ENCODE peak calls at places on chromosome 21, in four cellular contexts. N is sigmoid colon, F is heart left ventricle, U is astrocyte. Y is an unnamed sample. For H3K27me3, the result is how much of the 10 kb centered on the place peaks cover.

GRCh38 chr21:43910460-43910859 is 45.4 kb downstream of the AGPAT3 start:
- DNase-seq in N (peak), F (no peak), U (no peak), Y (no peak)

GRCh38 chr21:34078915-34079314 is 5.5 kb downstream of the MRPS6 start:
- DNase-seq in N (no peak), F (no peak), U (no peak), Y (no peak)

GRCh38 chr21:16084776-16085364 is 355.1 kb downstream of the USP25 start:
- DNase-seq in N (peak), F (no peak), U (peak), Y (peak)

GRCh38 chr21:18801468-18801867 is 397.9 kb upstream of the TMPRSS15 start:
- DNase-seq in N (no peak), F (no peak), U (peak), Y (peak)

GRCh38 chr21:46363698-46364097 is 39.7 kb downstream of the PCNT start:
- DNase-seq in N (no peak), F (no peak), U (no peak), Y (no peak)

GRCh38 chr21:29130234-29130993 is at the start of gene MAP3K7CL:
- DNase-seq in N (peak), F (peak), U (peak), Y (peak)

GRCh38 chr21:27425172-27425571 is 458.3 kb upstream of the ADAMTS5 start:
- DNase-seq in N (no peak), F (no peak), U (no peak), Y (no peak)

GRCh38 chr21:43789276-43790052 is at the start of gene RRP1:
- DNase-seq in N (peak), F (peak), U (peak), Y (peak)

GRCh38 chr21:15057290-15057689 is 7.5 kb downstream of the NRIP1 start:
- DNase-seq in N (no peak), F (no peak), U (no peak), Y (no peak)

GRCh38 chr21:25934771-25935224 is 200.0 kb downstream of the GABPA start:
- DNase-seq in N (peak), F (peak), U (peak), Y (peak)

GRCh38 chr21:26801524-26801923 is 43.7 kb downstream of the ADAMTS1 start:
- DNase-seq in N (no peak), F (no peak), U (peak), Y (peak)

GRCh38 chr21:46039891-46040660 is 57.8 kb upstream of the COL6A2 start:
- DNase-seq in N (peak), F (no peak), U (no peak), Y (no peak)

GRCh38 chr21:27564684-27565280 is 597.9 kb upstream of the ADAMTS5 start:
- DNase-seq in N (no peak), F (no peak), U (peak), Y (peak)

GRCh38 chr21:26795866-26796329 is 49.3 kb downstream of the ADAMTS1 start:
- DNase-seq in N (peak), F (no peak), U (peak), Y (peak)

GRCh38 chr21:40472026-40472425 is 374.9 kb downstream of the DSCAM start:
- DNase-seq in N (no peak), F (no peak), U (peak), Y (no peak)

GRCh38 chr21:30990514-30991304 is 47.6 kb downstream of the KRTAP19-8 start:
- DNase-seq in N (no peak), F (no peak), U (no peak), Y (no peak)

GRCh38 chr21:24223625-24224024 is 1383.7 kb downstream of the MRPL39 start:
- DNase-seq in N (no peak), F (no peak), U (no peak), Y (no peak)

GRCh38 chr21:45010860-45011259 is 63.5 kb upstream of the ADARB1 start:
- DNase-seq in N (no peak), F (no peak), U (no peak), Y (no peak)

GRCh38 chr21:45011911-45012660 is 62.3 kb upstream of the ADARB1 start:
- DNase-seq in N (peak), F (peak), U (peak), Y (peak)

GRCh38 chr21:45013271-45013841 is 61.0 kb upstream of the ADARB1 start:
- DNase-seq in N (peak), F (peak), U (no peak), Y (no peak)

GRCh38 chr21:45011426-45011825 is 63.0 kb upstream of the ADARB1 start:
- DNase-seq in N (peak), F (no peak), U (no peak), Y (no peak)

GRCh38 chr21:45012661-45013270 is 61.6 kb upstream of the ADARB1 start:
- DNase-seq in N (no peak), F (peak), U (no peak), Y (no peak)
- H3K27ac ChIP-seq in N (peak), F (no peak), U (peak), Y (peak)

GRCh38 chr21:42499430-42500106 is 3.5 kb upstream of the RSPH1 start:
- DNase-seq in N (no peak), F (no peak), U (no peak), Y (no peak)

GRCh38 chr21:42500225-42500624 is 4.2 kb upstream of the RSPH1 start:
- DNase-seq in N (no peak), F (no peak), U (no peak), Y (no peak)

GRCh38 chr21:42503711-42504110 is 7.7 kb upstream of the RSPH1 start:
- DNase-seq in N (no peak), F (no peak), U (no peak), Y (no peak)

GRCh38 chr21:42498012-42498411 is 2.0 kb upstream of the RSPH1 start:
- DNase-seq in N (no peak), F (no peak), U (no peak), Y (no peak)

GRCh38 chr21:42500736-42501135 is 4.7 kb upstream of the RSPH1 start:
- DNase-seq in N (no peak), F (no peak), U (no peak), Y (no peak)
- H3K27me3 ChIP-seq in N (under half), F (under half), U (under half), Y (under half)

DNA sequence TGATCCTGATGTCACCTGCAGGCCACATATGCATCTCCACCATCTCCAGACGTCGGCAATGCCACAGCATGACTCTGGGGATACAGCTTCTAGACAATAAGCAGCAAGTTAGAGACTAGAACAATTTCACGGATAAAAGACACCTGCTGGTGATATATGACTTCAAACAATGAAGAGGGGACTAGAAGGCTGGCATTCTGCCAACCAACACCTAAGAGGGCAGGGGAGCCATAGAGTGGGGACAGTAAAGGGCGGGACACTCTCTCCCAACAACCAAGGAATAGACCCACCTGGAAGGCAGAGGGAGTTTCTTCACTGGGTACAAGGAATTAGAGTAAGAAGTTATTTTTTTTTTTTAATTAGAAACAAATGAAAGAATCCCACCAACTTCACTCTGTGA is 126.8 kb downstream of the SIM2 start:
- DNase-seq in N (no peak), F (no peak), U (no peak), Y (no peak)
- H3K27ac ChIP-seq in N (no peak), F (no peak), U (no peak), Y (no peak)

DNA sequence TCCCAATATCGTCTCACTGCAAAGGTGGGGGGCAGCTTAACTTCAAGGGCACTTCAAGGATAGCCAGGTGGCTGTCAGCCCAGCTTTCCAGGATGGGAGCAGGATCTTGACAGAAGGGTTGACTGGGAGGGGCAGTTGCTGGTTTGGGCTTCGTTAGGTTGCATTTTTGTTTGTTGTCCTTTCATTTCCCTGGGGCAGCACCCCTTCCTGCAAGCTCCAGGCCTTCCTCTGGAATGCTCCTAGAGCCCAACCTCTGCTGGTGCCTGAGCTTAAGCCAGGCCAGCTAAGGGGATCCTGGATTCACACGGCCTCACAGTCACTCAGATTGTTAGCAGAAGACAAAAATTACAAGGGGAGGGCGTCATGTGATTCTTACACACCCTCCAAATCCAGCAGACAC is 4.1 kb upstream of the OLIG2 start:
- DNase-seq in N (no peak), F (no peak), U (no peak), Y (no peak)
- H3K27me3 ChIP-seq in N (under half), F (half or more), U (half or more), Y (half or more)

GRCh38 chr21:36135391-36136094 is 664 bp downstream of the CBR3 start:
- DNase-seq in N (peak), F (peak), U (peak), Y (peak)

GRCh38 chr21:36145259-36145658 is 10.4 kb downstream of the CBR3 start:
- DNase-seq in N (no peak), F (no peak), U (no peak), Y (no peak)

GRCh38 chr21:36141513-36141925 is 6.6 kb downstream of the CBR3 start:
- DNase-seq in N (peak), F (no peak), U (peak), Y (peak)
- H3K27ac ChIP-seq in N (no peak), F (no peak), U (no peak), Y (no peak)

GRCh38 chr21:38596264-38597042 is 98.2 kb upstream of the ERG start:
- DNase-seq in N (no peak), F (no peak), U (peak), Y (no peak)
- H3K27me3 ChIP-seq in N (under half), F (under half), U (under half), Y (under half)

GRCh38 chr21:17406202-17406601 is 106.6 kb upstream of the CXADR start:
- DNase-seq in N (no peak), F (no peak), U (peak), Y (no peak)
- H3K27ac ChIP-seq in N (no peak), F (no peak), U (no peak), Y (no peak)

DNA sequence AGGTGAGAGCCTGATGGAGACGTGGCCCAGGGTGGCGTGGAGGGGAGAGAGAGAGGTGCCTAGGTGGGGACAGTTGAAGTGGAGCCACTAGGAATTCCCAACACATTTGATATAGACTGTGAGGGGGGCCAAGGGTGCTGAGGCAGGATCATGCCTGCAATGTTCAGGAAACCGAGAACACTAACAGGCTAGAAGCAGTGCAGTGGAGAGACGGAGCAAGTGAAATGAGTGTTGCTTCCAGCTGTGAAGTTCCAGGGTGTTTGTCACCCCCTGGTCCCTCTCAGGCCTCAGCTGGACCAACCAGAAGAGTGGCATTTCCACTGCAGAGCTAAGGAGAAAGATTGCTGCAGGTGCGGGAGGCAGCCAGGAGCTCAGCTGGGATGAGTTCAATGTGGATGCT is 127.1 kb downstream of the RIPK4 start:
- DNase-seq in N (no peak), F (no peak), U (no peak), Y (no peak)
- H3K27me3 ChIP-seq in N (under half), F (under half), U (under half), Y (under half)

Y was measured in brain microvascular endothelial cell.